ENCODE peak calls at places on chromosomes 1 and 21, in ten cellular contexts. H is thyroid gland, G is GM12891, J is ovary, A is lower leg skin, O is adrenal gland, Q is stomach, S is erythroblast, P is uterus, X is heart left ventricle. F is an unnamed sample.

GRCh38 chr1:245538671-245539070 is 383.9 kb downstream of the KIF26B start:
- DNase-seq in H (no peak), G (no peak), J (no peak), A (no peak), O (no peak), Q (no peak), S (no peak), P (no peak), X (no peak), F (no peak)

GRCh38 chr1:245234217-245235120 is 79.7 kb downstream of the KIF26B start:
- DNase-seq in H (peak; percentile 77), G (no peak), J (no peak), A (no peak), O (no peak), Q (no peak), S (no peak), P (no peak), X (no peak), F (no peak)

GRCh38 chr1:150528997-150529396 is 13.4 kb downstream of the FALEC start:
- DNase-seq in H (no peak), G (no peak), J (no peak), A (no peak), O (no peak), Q (no peak), S (no peak), P (no peak), X (no peak), F (no peak)

GRCh38 chr1:241775021-241775420 is 73.0 kb upstream of the EXO1 start:
- DNase-seq in H (no peak), G (no peak), J (no peak), A (no peak), O (no peak), Q (no peak), S (no peak), P (no peak), X (no peak), F (no peak)

GRCh38 chr1:198655464-198656121 is 16.8 kb downstream of the PTPRC start:
- DNase-seq in H (no peak), G (no peak), J (no peak), A (no peak), O (no peak), Q (no peak), S (no peak), P (no peak), X (no peak), F (no peak)

GRCh38 chr1:232142403-232143314 is 487.3 kb downstream of the SIPA1L2 start:
- DNase-seq in H (peak; percentile 19), G (no peak), J (peak; percentile 39), A (peak; percentile 25), O (peak; percentile 48), Q (no peak), S (no peak), P (peak; percentile 19), X (peak; percentile 40), F (peak; percentile 34)

GRCh38 chr1:173478099-173478555 is 992 bp downstream of the PRDX6 start:
- DNase-seq in H (peak; percentile 73), G (no peak), J (peak; percentile 36), A (peak; percentile 61), O (peak; percentile 61), Q (peak; percentile 58), S (peak; percentile 54), P (peak; percentile 71), X (peak; percentile 83), F (no peak)

GRCh38 chr1:25641931-25642611 is 25.5 kb downstream of the MAN1C1 start:
- DNase-seq in H (no peak), G (no peak), J (no peak), A (peak; percentile 39), O (no peak), Q (no peak), S (no peak), P (peak; percentile 44), X (no peak), F (no peak)

GRCh38 chr21:37249112-37249904 is 17.8 kb downstream of the VPS26C start:
- DNase-seq in H (no peak), G (no peak), J (no peak), A (no peak), O (no peak), Q (no peak), S (no peak), P (no peak), X (no peak), F (no peak)

GRCh38 chr1:97084566-97084965 is 363.0 kb downstream of the PTBP2 start:
- DNase-seq in H (no peak), G (no peak), J (no peak), A (no peak), O (no peak), Q (no peak), S (no peak), P (no peak), X (no peak), F (no peak)

GRCh38 chr1:247291835-247292561 is 36.1 kb downstream of the VN1R5 start:
- DNase-seq in H (no peak), G (no peak), J (no peak), A (no peak), O (no peak), Q (no peak), S (no peak), P (no peak), X (no peak), F (no peak)

GRCh38 chr1:107326823-107327445 is 186.1 kb downstream of the NTNG1 start:
- DNase-seq in H (no peak), G (no peak), J (no peak), A (no peak), O (no peak), Q (no peak), S (no peak), P (no peak), X (no peak), F (no peak)

GRCh38 chr1:45001011-45001481 is 10.1 kb downstream of the HECTD3 start:
- DNase-seq in H (peak; percentile 68), G (no peak), J (no peak), A (no peak), O (peak; percentile 28), Q (peak; percentile 43), S (no peak), P (no peak), X (no peak), F (no peak)

GRCh38 chr1:45354838-45355237 is 14.6 kb upstream of the MUTYH start:
- DNase-seq in H (no peak), G (no peak), J (no peak), A (no peak), O (no peak), Q (no peak), S (no peak), P (no peak), X (no peak), F (no peak)

GRCh38 chr1:6248798-6249731 is 5.1 kb downstream of the HES3 start:
- DNase-seq in H (no peak), G (no peak), J (peak; percentile 68), A (no peak), O (no peak), Q (no peak), S (peak; percentile 37), P (no peak), X (no peak), F (no peak)

GRCh38 chr1:209877109-209877764 is 49.5 kb downstream of the UTP25 start:
- DNase-seq in H (no peak), G (no peak), J (no peak), A (no peak), O (no peak), Q (no peak), S (no peak), P (no peak), X (no peak), F (no peak)

GRCh38 chr1:18057643-18058042 is 50.0 kb upstream of the IGSF21 start:
- DNase-seq in H (no peak), G (no peak), J (no peak), A (no peak), O (no peak), Q (no peak), S (no peak), P (no peak), X (no peak), F (no peak)

GRCh38 chr1:115084902-115085505 is 4.3 kb downstream of the TSPAN2 start:
- DNase-seq in H (no peak), G (no peak), J (no peak), A (no peak), O (no peak), Q (no peak), S (no peak), P (peak; percentile 69), X (no peak), F (no peak)

DNA sequence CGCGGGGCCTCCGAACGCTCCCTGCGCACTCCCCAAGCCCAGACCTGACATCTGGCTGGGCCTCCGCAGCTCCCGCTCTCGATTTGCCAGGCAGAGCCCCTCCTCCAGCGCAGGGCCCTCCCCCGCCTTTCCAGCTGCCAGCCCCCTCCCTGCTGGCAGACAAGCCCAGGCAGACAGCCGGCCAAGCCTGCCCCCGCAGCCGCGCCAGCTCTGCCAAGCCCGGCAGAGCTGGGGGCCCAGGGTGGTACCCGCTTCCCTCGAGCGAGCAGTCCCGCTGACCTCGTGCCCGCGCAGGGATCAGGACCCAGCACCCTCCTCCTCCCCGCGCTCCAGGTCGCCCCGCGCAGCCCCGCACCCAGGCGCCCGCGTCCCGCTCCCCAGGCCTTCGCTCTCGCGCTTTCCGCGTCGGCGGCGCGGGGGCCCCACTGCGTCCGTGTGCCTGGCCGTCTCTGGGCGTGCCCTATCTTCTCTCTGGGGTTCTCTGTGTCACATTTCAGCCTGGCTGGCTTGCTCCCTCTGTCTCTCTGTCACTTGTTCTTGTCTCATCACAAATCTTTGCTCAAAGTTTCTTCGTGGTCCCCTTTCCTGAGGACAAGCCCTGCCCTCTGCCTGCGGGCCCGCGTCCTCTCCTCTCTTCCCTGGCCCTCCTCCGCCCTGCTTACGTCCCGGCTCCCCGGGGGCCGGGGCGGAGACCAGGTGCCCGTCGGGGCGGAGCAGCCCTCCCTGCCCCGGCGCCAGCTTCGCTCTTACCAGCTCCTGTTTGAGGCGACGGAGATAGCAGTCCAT is 566 bp downstream of the INKA2 start:
- DNase-seq in H (peak; percentile 81), G (peak; percentile 40), J (peak; percentile 81), A (peak; percentile 52), O (peak; percentile 59), Q (peak; percentile 69), S (peak; percentile 68), P (peak; percentile 78), X (peak; percentile 92), F (peak; percentile 71)
- TF ChIP-seq POLR2A in H (no peak), G (no peak), J (peak; percentile 27), A (no peak), O (no peak), Q (no peak), S (no peak), P (peak; percentile 22), X (no peak), F (no peak)

GRCh38 chr1:8862528-8862927 is 16.0 kb downstream of the ENO1 start:
- DNase-seq in H (no peak), G (no peak), J (no peak), A (no peak), O (no peak), Q (no peak), S (peak; percentile 32), P (no peak), X (no peak), F (no peak)
- TF ChIP-seq POLR2A in H (no peak), G (no peak), J (no peak), A (no peak), O (no peak), Q (no peak), S (no peak), P (no peak), X (no peak), F (no peak)

GRCh38 chr1:147569587-147570241 is 28.4 kb downstream of the BCL9 start:
- DNase-seq in H (no peak), G (no peak), J (no peak), A (no peak), O (no peak), Q (no peak), S (no peak), P (no peak), X (no peak), F (no peak)
- TF ChIP-seq POLR2A in H (no peak), G (no peak), J (no peak), A (no peak), O (no peak), Q (no peak), S (no peak), P (no peak), X (no peak), F (no peak)

GRCh38 chr21:42701706-42702456 is 48.5 kb downstream of the PDE9A start:
- DNase-seq in H (no peak), G (no peak), J (no peak), A (no peak), O (no peak), Q (no peak), S (peak; percentile 36), P (no peak), X (no peak), F (no peak)
- TF ChIP-seq POLR2A in H (no peak), G (no peak), J (no peak), A (no peak), O (no peak), Q (no peak), S (no peak), P (no peak), X (no peak), F (no peak)